ENCODE peak calls at places on chromosome 3, in nine cellular contexts. N is fibroblast of gingiva; D is stimulated activated CD4-positive, alpha-beta T cell treated with anti-CD3 and anti-CD28 coated beads, Interleukin-4, amount 100 ng/mL, for 4 hours; W is CD4-positive, alpha-beta T cell; X is left lung; Q is erythroblast; K is CD4-positive, CD25-positive, alpha-beta regulatory T cell; G is NT2/D1; J is activated naive CD4-positive, alpha-beta T cell treated with anti-CD3 and anti-CD28 coated beads for 36 hours. S is an unnamed sample.

GRCh38 chr3:66464512-66464894 is 36.3 kb downstream of the LRIG1 start:
- DNase-seq in N (peak), D (no peak), W (no peak), X (no peak), Q (no peak), K (no peak), G (no peak), J (no peak), S (no peak)

GRCh38 chr3:195356151-195357086 is 85.5 kb upstream of the XXYLT1 start:
- DNase-seq in N (no peak), D (no peak), W (no peak), X (no peak), Q (no peak), K (no peak), G (no peak), J (no peak), S (no peak)

GRCh38 chr3:104816008-104816407 is 550.7 kb upstream of the ALCAM start:
- DNase-seq in N (no peak), D (no peak), W (no peak), X (no peak), Q (no peak), K (no peak), G (no peak), J (no peak), S (no peak)

GRCh38 chr3:58965870-58966269 is 84.0 kb downstream of the CFAP20DC start:
- DNase-seq in N (peak), D (no peak), W (no peak), X (no peak), Q (no peak), K (no peak), G (no peak), J (no peak), S (no peak)

GRCh38 chr3:45765956-45766355 is 30.4 kb downstream of the SLC6A20 start:
- DNase-seq in N (no peak), D (no peak), W (no peak), X (no peak), Q (no peak), K (no peak), G (no peak), J (no peak), S (no peak)

GRCh38 chr3:11596387-11596786 is 47.3 kb downstream of the VGLL4 start:
- DNase-seq in N (no peak), D (no peak), W (no peak), X (no peak), Q (no peak), K (no peak), G (no peak), J (no peak), S (no peak)

GRCh38 chr3:4743371-4743770 is 235.9 kb upstream of the BHLHE40 start:
- DNase-seq in N (no peak), D (no peak), W (no peak), X (no peak), Q (no peak), K (no peak), G (no peak), J (no peak), S (no peak)

GRCh38 chr3:138051946-138052802 is 42.2 kb downstream of the CLDN18 start:
- DNase-seq in N (peak), D (no peak), W (no peak), X (no peak), Q (peak), K (peak), G (no peak), J (peak), S (peak)

GRCh38 chr3:124591699-124592098 is 138.6 kb upstream of the UMPS start:
- DNase-seq in N (no peak), D (no peak), W (no peak), X (no peak), Q (no peak), K (no peak), G (no peak), J (no peak), S (no peak)

GRCh38 chr3:178295257-178295912 is 240.9 kb upstream of the KCNMB2 start:
- DNase-seq in N (peak), D (no peak), W (no peak), X (no peak), Q (no peak), K (no peak), G (no peak), J (no peak), S (no peak)

GRCh38 chr3:140756240-140757016 is 78.6 kb downstream of the TRIM42 start:
- DNase-seq in N (no peak), D (no peak), W (no peak), X (no peak), Q (no peak), K (peak), G (no peak), J (no peak), S (no peak)

GRCh38 chr3:143507735-143508580 is 340.3 kb downstream of the SLC9A9 start:
- DNase-seq in N (peak), D (no peak), W (no peak), X (no peak), Q (no peak), K (no peak), G (no peak), J (no peak), S (no peak)